ENCODE peak calls at places on chromosome 15, in eight cellular contexts. One of them, this sample, is unnamed.

GRCh38 chr15:39403674-39404117 is 177.2 kb upstream of the THBS1 start:
- DNase-seq in sigmoid colon: no peak
- DNase-seq in suprapubic skin: no peak
- DNase-seq in stomach: no peak
- DNase-seq in Panc1: no peak
- DNase-seq in breast epithelium: no peak
- DNase-seq in HCT116: no peak
- DNase-seq in SK-N-SH: peak; percentile 66
- DNase-seq in this sample: no peak

GRCh38 chr15:77605582-77605981 is 27.1 kb downstream of the LINGO1 start:
- DNase-seq in sigmoid colon: no peak
- DNase-seq in stomach: no peak
- DNase-seq in SK-N-SH: no peak
- DNase-seq in suprapubic skin: no peak
- DNase-seq in HCT116: no peak
- DNase-seq in breast epithelium: no peak
- DNase-seq in Panc1: no peak
- DNase-seq in this sample: no peak

GRCh38 chr15:41791547-41791937 is 17.3 kb downstream of the MAPKBP1 start:
- DNase-seq in suprapubic skin: no peak
- DNase-seq in SK-N-SH: no peak
- DNase-seq in sigmoid colon: no peak
- DNase-seq in HCT116: no peak
- DNase-seq in Panc1: no peak
- DNase-seq in stomach: no peak
- DNase-seq in breast epithelium: no peak
- DNase-seq in this sample: no peak

GRCh38 chr15:42065008-42065407 is 29.4 kb downstream of the PLA2G4D start:
- DNase-seq in breast epithelium: no peak
- DNase-seq in SK-N-SH: peak; percentile 56
- DNase-seq in Panc1: no peak
- DNase-seq in suprapubic skin: peak; percentile 53
- DNase-seq in sigmoid colon: no peak
- DNase-seq in stomach: peak; percentile 24
- DNase-seq in HCT116: no peak
- DNase-seq in this sample: no peak

GRCh38 chr15:50320504-50320903 is 34.5 kb downstream of the GABPB1 start:
- DNase-seq in suprapubic skin: no peak
- DNase-seq in stomach: no peak
- DNase-seq in breast epithelium: no peak
- DNase-seq in sigmoid colon: no peak
- DNase-seq in SK-N-SH: no peak
- DNase-seq in HCT116: no peak
- DNase-seq in Panc1: no peak
- DNase-seq in this sample: no peak

GRCh38 chr15:42890161-42890913 is 30.2 kb downstream of the TTBK2 start:
- DNase-seq in SK-N-SH: no peak
- DNase-seq in stomach: no peak
- DNase-seq in HCT116: no peak
- DNase-seq in breast epithelium: no peak
- DNase-seq in sigmoid colon: no peak
- DNase-seq in Panc1: peak; percentile 36
- DNase-seq in suprapubic skin: no peak
- DNase-seq in this sample: no peak

GRCh38 chr15:39125904-39126303 is 455.0 kb upstream of the THBS1 start:
- DNase-seq in suprapubic skin: no peak
- DNase-seq in HCT116: peak; percentile 51
- DNase-seq in Panc1: no peak
- DNase-seq in SK-N-SH: peak; percentile 51
- DNase-seq in stomach: no peak
- DNase-seq in breast epithelium: no peak
- DNase-seq in sigmoid colon: no peak
- DNase-seq in this sample: no peak

GRCh38 chr15:59994855-59995557 is 9.1 kb upstream of the FOXB1 start:
- DNase-seq in SK-N-SH: peak; percentile 29
- DNase-seq in breast epithelium: no peak
- DNase-seq in stomach: no peak
- DNase-seq in suprapubic skin: no peak
- DNase-seq in sigmoid colon: no peak
- DNase-seq in HCT116: no peak
- DNase-seq in Panc1: no peak
- DNase-seq in this sample: no peak

GRCh38 chr15:28919201-28919627 is 33.4 kb downstream of the APBA2 start:
- DNase-seq in suprapubic skin: no peak
- DNase-seq in HCT116: no peak
- DNase-seq in stomach: no peak
- DNase-seq in SK-N-SH: no peak
- DNase-seq in breast epithelium: no peak
- DNase-seq in Panc1: no peak
- DNase-seq in sigmoid colon: peak; percentile 52
- DNase-seq in this sample: peak; percentile 77

GRCh38 chr15:74725845-74726773 is 781 bp upstream of the CYP1A1 start:
- DNase-seq in suprapubic skin: peak; percentile 73
- DNase-seq in stomach: peak; percentile 52
- DNase-seq in breast epithelium: no peak
- DNase-seq in HCT116: no peak
- DNase-seq in Panc1: no peak
- DNase-seq in sigmoid colon: no peak
- DNase-seq in SK-N-SH: peak; percentile 79
- DNase-seq in this sample: peak; percentile 85

GRCh38 chr15:74225928-74226327 is 10.2 kb upstream of the CCDC33 start:
- DNase-seq in Panc1: no peak
- DNase-seq in suprapubic skin: no peak
- DNase-seq in SK-N-SH: no peak
- DNase-seq in breast epithelium: no peak
- DNase-seq in stomach: no peak
- DNase-seq in HCT116: no peak
- DNase-seq in sigmoid colon: no peak
- DNase-seq in this sample: no peak

GRCh38 chr15:99615460-99615859 is 49.7 kb downstream of the MEF2A start:
- DNase-seq in suprapubic skin: no peak
- DNase-seq in Panc1: no peak
- DNase-seq in stomach: no peak
- DNase-seq in breast epithelium: no peak
- DNase-seq in HCT116: no peak
- DNase-seq in SK-N-SH: no peak
- DNase-seq in sigmoid colon: no peak
- DNase-seq in this sample: no peak

GRCh38 chr15:92377083-92377789 is 16.4 kb upstream of the ST8SIA2 start:
- DNase-seq in suprapubic skin: no peak
- DNase-seq in sigmoid colon: no peak
- DNase-seq in HCT116: no peak
- DNase-seq in Panc1: no peak
- DNase-seq in breast epithelium: no peak
- DNase-seq in stomach: no peak
- DNase-seq in SK-N-SH: no peak
- DNase-seq in this sample: no peak

GRCh38 chr15:76368135-76368588 is 31.6 kb downstream of the ISL2 start:
- DNase-seq in suprapubic skin: no peak
- DNase-seq in sigmoid colon: no peak
- DNase-seq in breast epithelium: no peak
- DNase-seq in HCT116: no peak
- DNase-seq in Panc1: no peak
- DNase-seq in SK-N-SH: no peak
- DNase-seq in stomach: no peak
- DNase-seq in this sample: no peak
- TF ChIP-seq POLR2AphosphoS5 in suprapubic skin: no peak
- TF ChIP-seq POLR2AphosphoS5 in sigmoid colon: no peak
- TF ChIP-seq POLR2AphosphoS5 in breast epithelium: no peak
- TF ChIP-seq POLR2AphosphoS5 in HCT116: no peak
- TF ChIP-seq POLR2AphosphoS5 in Panc1: no peak
- TF ChIP-seq POLR2AphosphoS5 in SK-N-SH: no peak
- TF ChIP-seq POLR2AphosphoS5 in stomach: no peak
- TF ChIP-seq POLR2AphosphoS5 in this sample: no peak

DNA sequence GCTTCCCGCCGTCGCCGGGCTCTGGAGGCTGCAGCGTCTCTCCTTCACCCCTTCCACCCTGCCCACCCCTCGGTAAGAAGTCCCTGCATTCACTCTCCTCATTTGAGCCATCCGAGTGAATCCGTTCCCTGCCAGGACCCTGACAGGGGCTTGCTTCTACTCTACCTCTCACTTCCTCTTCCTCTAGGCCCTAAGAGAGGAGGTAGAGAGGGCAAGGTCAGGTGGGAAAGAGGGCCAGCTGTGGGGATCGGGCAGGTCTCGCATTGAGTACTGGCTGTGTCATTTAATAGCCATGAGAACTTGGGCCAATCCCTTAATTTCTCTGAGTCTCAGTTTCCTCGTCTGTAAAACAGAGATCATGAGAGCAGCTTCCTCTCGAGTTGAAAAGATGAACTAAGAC is 283.6 kb downstream of the UACA start:
- DNase-seq in breast epithelium: no peak
- DNase-seq in stomach: no peak
- DNase-seq in HCT116: no peak
- DNase-seq in Panc1: no peak
- DNase-seq in sigmoid colon: no peak
- DNase-seq in SK-N-SH: no peak
- DNase-seq in suprapubic skin: no peak
- DNase-seq in this sample: peak; percentile 33
- H3K4me1 ChIP-seq in breast epithelium: peaks cover 6% of the 10 kb centered on the region
- H3K4me1 ChIP-seq in stomach: peaks cover 54% of the 10 kb centered on the region
- H3K4me1 ChIP-seq in HCT116: peaks cover 14% of the 10 kb centered on the region
- H3K4me1 ChIP-seq in Panc1: peaks cover 18% of the 10 kb centered on the region
- H3K4me1 ChIP-seq in sigmoid colon: peaks cover 3% of the 10 kb centered on the region
- H3K4me1 ChIP-seq in SK-N-SH: peaks cover 16% of the 10 kb centered on the region
- H3K4me1 ChIP-seq in suprapubic skin: peaks cover 16% of the 10 kb centered on the region
- H3K4me1 ChIP-seq in this sample: peaks cover 84% of the 10 kb centered on the region

GRCh38 chr15:65374334-65374733 is 3.5 kb downstream of the IGDCC3 start:
- DNase-seq in HCT116: no peak
- DNase-seq in stomach: no peak
- DNase-seq in suprapubic skin: no peak
- DNase-seq in Panc1: no peak
- DNase-seq in SK-N-SH: no peak
- DNase-seq in sigmoid colon: no peak
- DNase-seq in breast epithelium: no peak
- DNase-seq in this sample: no peak

GRCh38 chr15:65374831-65375401 is 2.9 kb downstream of the IGDCC3 start:
- DNase-seq in HCT116: no peak
- DNase-seq in SK-N-SH: no peak
- DNase-seq in breast epithelium: no peak
- DNase-seq in Panc1: no peak
- DNase-seq in sigmoid colon: no peak
- DNase-seq in stomach: no peak
- DNase-seq in suprapubic skin: peak; percentile 40
- DNase-seq in this sample: peak; percentile 42

GRCh38 chr15:65377105-65377975 is 462 bp downstream of the IGDCC3 start:
- DNase-seq in sigmoid colon: no peak
- DNase-seq in suprapubic skin: no peak
- DNase-seq in breast epithelium: no peak
- DNase-seq in stomach: no peak
- DNase-seq in Panc1: no peak
- DNase-seq in HCT116: no peak
- DNase-seq in SK-N-SH: peak; percentile 83
- DNase-seq in this sample: no peak

GRCh38 chr15:65376767-65377104 is 1.1 kb downstream of the IGDCC3 start:
- DNase-seq in sigmoid colon: no peak
- DNase-seq in stomach: no peak
- DNase-seq in SK-N-SH: no peak
- DNase-seq in suprapubic skin: no peak
- DNase-seq in breast epithelium: no peak
- DNase-seq in HCT116: no peak
- DNase-seq in Panc1: no peak
- DNase-seq in this sample: peak; percentile 65

GRCh38 chr15:65375871-65376552 is 1.8 kb downstream of the IGDCC3 start:
- DNase-seq in Panc1: no peak
- DNase-seq in sigmoid colon: peak; percentile 36
- DNase-seq in SK-N-SH: no peak
- DNase-seq in stomach: no peak
- DNase-seq in suprapubic skin: peak; percentile 42
- DNase-seq in HCT116: no peak
- DNase-seq in breast epithelium: no peak
- DNase-seq in this sample: peak; percentile 35
- H3K4me3 ChIP-seq in Panc1: no peak overlapping the region
- H3K4me3 ChIP-seq in sigmoid colon: no peak overlapping the region
- H3K4me3 ChIP-seq in SK-N-SH: no peak overlapping the region
- H3K4me3 ChIP-seq in stomach: no peak overlapping the region
- H3K4me3 ChIP-seq in suprapubic skin: no peak overlapping the region
- H3K4me3 ChIP-seq in HCT116: no peak overlapping the region
- H3K4me3 ChIP-seq in breast epithelium: peak overlapping the region; percentile 60
- H3K4me3 ChIP-seq in this sample: no peak overlapping the region

GRCh38 chr15:65079580-65079979 is 3.0 kb downstream of the KBTBD13 start:
- DNase-seq in stomach: no peak
- DNase-seq in sigmoid colon: no peak
- DNase-seq in SK-N-SH: no peak
- DNase-seq in suprapubic skin: no peak
- DNase-seq in HCT116: no peak
- DNase-seq in Panc1: no peak
- DNase-seq in breast epithelium: no peak
- DNase-seq in this sample: no peak
- TF ChIP-seq POLR2AphosphoS5 in stomach: no peak
- TF ChIP-seq POLR2AphosphoS5 in sigmoid colon: no peak
- TF ChIP-seq POLR2AphosphoS5 in SK-N-SH: no peak
- TF ChIP-seq POLR2AphosphoS5 in suprapubic skin: no peak
- TF ChIP-seq POLR2AphosphoS5 in HCT116: no peak
- TF ChIP-seq POLR2AphosphoS5 in Panc1: no peak
- TF ChIP-seq POLR2AphosphoS5 in breast epithelium: no peak
- TF ChIP-seq POLR2AphosphoS5 in this sample: no peak

DNA sequence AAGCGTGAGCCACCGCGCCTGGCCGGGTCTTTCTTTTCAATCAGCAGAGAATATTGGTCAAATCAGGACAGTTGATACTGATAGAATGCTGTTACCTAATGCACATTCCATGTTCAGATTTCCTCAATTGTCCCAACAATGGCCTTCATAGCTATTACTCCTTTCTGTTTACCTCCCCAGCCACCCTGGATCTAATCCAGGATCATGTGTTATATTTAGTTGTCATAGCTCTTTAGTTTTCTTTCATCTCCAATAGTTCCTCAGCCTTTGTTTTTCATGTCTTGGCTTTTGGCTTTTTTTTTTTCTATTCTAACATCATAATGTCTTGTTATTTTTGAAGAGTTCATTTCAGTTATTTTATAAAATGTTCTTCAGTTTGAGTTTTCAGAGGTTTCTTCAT is 14.6 kb downstream of the USP3 start:
- DNase-seq in Panc1: no peak
- DNase-seq in suprapubic skin: no peak
- DNase-seq in breast epithelium: no peak
- DNase-seq in sigmoid colon: no peak
- DNase-seq in stomach: no peak
- DNase-seq in HCT116: no peak
- DNase-seq in SK-N-SH: no peak
- DNase-seq in this sample: no peak
- H3K4me1 ChIP-seq in Panc1: peaks cover 64% of the 10 kb centered on the region
- H3K4me1 ChIP-seq in suprapubic skin: peaks cover 93% of the 10 kb centered on the region
- H3K4me1 ChIP-seq in breast epithelium: no peaks in the 10 kb centered on the region
- H3K4me1 ChIP-seq in sigmoid colon: peaks cover 75% of the 10 kb centered on the region
- H3K4me1 ChIP-seq in stomach: peaks cover 100% of the 10 kb centered on the region
- H3K4me1 ChIP-seq in HCT116: peaks cover 19% of the 10 kb centered on the region
- H3K4me1 ChIP-seq in SK-N-SH: peaks cover 8% of the 10 kb centered on the region
- H3K4me1 ChIP-seq in this sample: peaks cover 100% of the 10 kb centered on the region

This sample was measured in spleen.